ENCODE peak calls at places on chromosomes 7 and 10, in ten cellular contexts. X is colonic mucosa; A is Karpas-422; J is PC-3; R is left lung; D is CD4-positive, alpha-beta T cell; F is SK-N-SH; Q is heart right ventricle; S is DND-41; V is stomach. L is an unnamed sample.

GRCh38 chr10:22365233-22365632 is 19.9 kb downstream of the SPAG6 start:
- DNase-seq in X (no peak), A (peak; percentile 51), J (no peak), R (no peak), D (no peak), F (no peak), Q (no peak), S (no peak), V (no peak), L (no peak)

GRCh38 chr7:15462721-15463389 is 99.0 kb downstream of the AGMO start:
- DNase-seq in X (no peak), A (no peak), J (peak; percentile 26), R (no peak), D (no peak), F (no peak), Q (no peak), S (no peak), V (no peak), L (no peak)

GRCh38 chr7:120402801-120403200 is 129.8 kb downstream of the KCND2 start:
- DNase-seq in X (no peak), A (no peak), J (peak; percentile 59), R (no peak), D (no peak), F (no peak), Q (no peak), S (no peak), V (no peak), L (no peak)

GRCh38 chr7:106779877-106780276 is 85.2 kb upstream of the PIK3CG start:
- DNase-seq in X (peak; percentile 69), A (peak; percentile 62), J (peak; percentile 40), R (no peak), D (no peak), F (no peak), Q (no peak), S (no peak), V (peak; percentile 53), L (no peak)

GRCh38 chr10:9209105-9209798 is 1154.8 kb downstream of the GATA3 start:
- DNase-seq in X (peak; percentile 57), A (peak; percentile 81), J (peak; percentile 66), R (peak; percentile 36), D (peak; percentile 69), F (peak; percentile 63), Q (peak; percentile 44), S (peak; percentile 75), V (peak; percentile 66), L (peak; percentile 62)

GRCh38 chr7:77537595-77538185 is 595 bp downstream of the PTPN12 start:
- DNase-seq in X (peak; percentile 44), A (peak; percentile 76), J (peak; percentile 29), R (peak; percentile 50), D (peak; percentile 10), F (peak; percentile 74), Q (peak; percentile 39), S (peak; percentile 32), V (peak; percentile 39), L (no peak)

GRCh38 chr10:113604572-113604971 is 51.7 kb downstream of the HABP2 start:
- DNase-seq in X (no peak), A (no peak), J (no peak), R (no peak), D (no peak), F (no peak), Q (no peak), S (no peak), V (no peak), L (no peak)

GRCh38 chr10:107022600-107023354 is 141.7 kb downstream of the SORCS1 start:
- DNase-seq in X (no peak), A (no peak), J (no peak), R (no peak), D (no peak), F (peak; percentile 76), Q (no peak), S (no peak), V (no peak), L (no peak)

GRCh38 chr7:50632561-50633413 is 67.6 kb upstream of the DDC start:
- DNase-seq in X (peak; percentile 66), A (peak; percentile 83), J (peak; percentile 69), R (no peak), D (peak; percentile 31), F (peak; percentile 74), Q (no peak), S (peak; percentile 65), V (peak; percentile 62), L (no peak)

GRCh38 chr7:99839560-99840011 is 11.8 kb downstream of the CYP3A43 start:
- DNase-seq in X (peak; percentile 65), A (no peak), J (peak; percentile 36), R (no peak), D (no peak), F (no peak), Q (no peak), S (no peak), V (peak; percentile 63), L (no peak)

GRCh38 chr10:103278862-103279298 is 1.9 kb downstream of the INA start:
- DNase-seq in X (peak; percentile 51), A (peak; percentile 46), J (peak; percentile 41), R (peak; percentile 40), D (peak; percentile 22), F (no peak), Q (peak; percentile 57), S (peak; percentile 65), V (peak; percentile 35), L (no peak)

GRCh38 chr7:136359333-136359903 is 382.3 kb upstream of the MTPN start:
- DNase-seq in X (no peak), A (peak; percentile 69), J (no peak), R (no peak), D (no peak), F (no peak), Q (no peak), S (no peak), V (no peak), L (no peak)

GRCh38 chr7:19522486-19522885 is 186.4 kb downstream of the POLR1F start:
- DNase-seq in X (no peak), A (no peak), J (peak; percentile 74), R (no peak), D (no peak), F (no peak), Q (no peak), S (no peak), V (no peak), L (no peak)
- H3K27ac ChIP-seq in X (no peak overlapping the region), A (no peak overlapping the region), J (no peak overlapping the region), R (no peak overlapping the region), D (no peak overlapping the region), F (no peak overlapping the region), Q (no peak overlapping the region), S (no peak overlapping the region), V (no peak overlapping the region), L (no peak overlapping the region)

GRCh38 chr10:104640339-104641149 is 546 bp upstream of the SORCS3 start:
- DNase-seq in X (no peak), A (no peak), J (no peak), R (no peak), D (no peak), F (peak; percentile 73), Q (no peak), S (no peak), V (no peak), L (no peak)
- H3K27me3 ChIP-seq in X (peaks cover 36% of the 10 kb centered on the region), A (no peaks in the 10 kb centered on the region), J (peaks cover 35% of the 10 kb centered on the region), R (peaks cover 54% of the 10 kb centered on the region), D (peaks cover 54% of the 10 kb centered on the region), F (peaks cover 31% of the 10 kb centered on the region), Q (peaks cover 87% of the 10 kb centered on the region), S (no peaks in the 10 kb centered on the region), V (peaks cover 21% of the 10 kb centered on the region), L (peaks cover 54% of the 10 kb centered on the region)

GRCh38 chr10:128629111-128630096 is 503.2 kb upstream of the MKI67 start:
- DNase-seq in X (no peak), A (no peak), J (peak; percentile 47), R (no peak), D (no peak), F (no peak), Q (no peak), S (no peak), V (peak; percentile 43), L (no peak)

GRCh38 chr10:128628252-128628651 is 502.0 kb upstream of the MKI67 start:
- DNase-seq in X (no peak), A (no peak), J (no peak), R (no peak), D (no peak), F (no peak), Q (no peak), S (no peak), V (no peak), L (no peak)

GRCh38 chr10:128631801-128632241 is 505.6 kb upstream of the MKI67 start:
- DNase-seq in X (no peak), A (peak; percentile 67), J (no peak), R (no peak), D (no peak), F (peak; percentile 36), Q (no peak), S (no peak), V (no peak), L (no peak)

GRCh38 chr10:128632694-128633093 is 506.5 kb upstream of the MKI67 start:
- DNase-seq in X (no peak), A (no peak), J (no peak), R (no peak), D (no peak), F (no peak), Q (no peak), S (no peak), V (no peak), L (no peak)

DNA sequence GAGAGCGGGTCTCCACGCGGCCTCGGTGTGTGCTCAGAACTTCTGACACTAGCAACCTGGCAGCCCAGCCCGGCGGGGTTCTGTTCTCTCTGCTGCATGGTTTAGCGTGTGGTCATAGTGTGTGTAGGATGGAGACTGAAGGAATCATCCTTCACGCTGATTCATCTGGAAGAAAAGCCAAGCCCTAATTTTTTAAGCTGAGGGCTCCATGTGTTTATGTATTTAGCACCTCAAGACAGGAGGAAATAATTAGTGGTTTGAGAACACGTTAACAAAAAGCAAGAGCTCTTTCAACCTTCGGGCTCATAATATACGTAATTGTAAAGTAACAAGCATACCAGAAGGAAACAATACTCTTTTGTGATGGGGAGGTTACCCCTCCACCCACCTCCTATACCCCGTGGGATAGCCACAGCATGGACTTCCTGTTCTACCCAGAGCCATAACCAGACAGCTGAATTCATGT is 504.6 kb upstream of the MKI67 start:
- DNase-seq in X (no peak), A (no peak), J (no peak), R (no peak), D (no peak), F (no peak), Q (no peak), S (no peak), V (no peak), L (no peak)
- H3K27ac ChIP-seq in X (no peak overlapping the region), A (no peak overlapping the region), J (no peak overlapping the region), R (no peak overlapping the region), D (no peak overlapping the region), F (no peak overlapping the region), Q (no peak overlapping the region), S (no peak overlapping the region), V (no peak overlapping the region), L (no peak overlapping the region)

DNA sequence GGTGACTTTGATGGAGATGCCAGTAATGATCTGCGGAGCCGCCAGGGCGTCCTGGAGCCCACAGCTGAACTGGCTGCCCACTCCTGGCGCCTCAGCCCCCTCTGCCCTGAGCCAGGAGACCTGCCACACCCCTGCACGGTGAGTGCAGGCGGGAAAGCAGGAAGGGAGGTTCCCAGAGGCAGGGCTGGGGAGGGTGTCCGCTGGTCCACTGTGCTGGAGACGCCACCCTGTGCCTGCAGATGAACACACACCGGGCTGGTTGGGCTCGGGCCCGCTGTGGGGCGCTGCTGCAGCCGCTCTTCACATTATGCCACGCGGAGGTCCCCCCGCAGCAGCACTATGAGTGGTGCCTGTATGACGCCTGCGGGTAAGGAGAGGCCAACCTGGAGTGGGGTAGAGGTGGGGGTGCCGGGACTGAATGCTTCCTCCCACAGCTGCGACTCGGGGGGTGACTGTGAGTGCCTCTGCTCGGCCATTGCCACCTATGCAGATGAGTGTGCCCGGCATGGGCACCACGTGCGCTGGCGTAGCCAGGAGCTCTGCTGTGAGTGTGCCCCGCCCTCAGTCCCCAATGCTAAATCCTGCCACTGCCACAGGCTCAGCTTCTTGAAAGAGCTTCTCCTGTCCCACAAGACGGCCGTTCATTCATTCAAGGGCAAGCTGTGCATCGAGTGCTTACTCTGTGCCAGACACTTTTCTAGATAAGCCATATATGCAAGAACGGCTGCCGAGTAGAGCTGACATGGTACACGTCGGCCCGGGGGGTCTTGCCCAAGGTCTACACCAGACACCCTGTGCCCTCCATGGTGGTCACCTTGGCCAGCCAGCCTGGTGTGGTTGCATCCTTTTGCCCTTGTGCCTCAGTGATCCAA is 14.3 kb upstream of the ZNF467 start:
- DNase-seq in X (no peak), A (no peak), J (peak; percentile 9), R (no peak), D (no peak), F (peak; percentile 82), Q (peak; percentile 15), S (no peak), V (peak; percentile 53), L (no peak)
- H3K27me3 ChIP-seq in X (peaks cover 18% of the 10 kb centered on the region), A (no peaks in the 10 kb centered on the region), J (no peaks in the 10 kb centered on the region), R (peaks cover 15% of the 10 kb centered on the region), D (peaks cover 31% of the 10 kb centered on the region), F (peaks cover 40% of the 10 kb centered on the region), Q (peaks cover 53% of the 10 kb centered on the region), S (no peaks in the 10 kb centered on the region), V (no peaks in the 10 kb centered on the region), L (no peaks in the 10 kb centered on the region)

L was measured in dorsolateral prefrontal cortex.